ENCODE peak calls at places on chromosomes 7 and 10, in six cellular contexts. D, Z, R, P, C and H are unnamed samples.

GRCh38 chr10:79027147-79028055 is 41.4 kb upstream of the ZMIZ1 start:
- DNase-seq in D (no peak), Z (peak), R (no peak), P (no peak), C (no peak), H (no peak)

GRCh38 chr7:98866341-98866740 is 3.5 kb downstream of the TMEM130 start:
- DNase-seq in D (no peak), Z (no peak), R (no peak), P (no peak), C (no peak), H (no peak)

GRCh38 chr10:6494934-6495592 is 85.0 kb downstream of the PRKCQ start:
- DNase-seq in D (no peak), Z (peak), R (no peak), P (no peak), C (no peak), H (peak)

GRCh38 chr10:5447611-5448071 is 35.3 kb downstream of the NET1 start:
- DNase-seq in D (no peak), Z (peak), R (no peak), P (no peak), C (no peak), H (peak)

GRCh38 chr10:73623056-73623455 is 18.2 kb downstream of the MYOZ1 start:
- DNase-seq in D (no peak), Z (no peak), R (no peak), P (no peak), C (no peak), H (no peak)

GRCh38 chr10:11725912-11726311 is 16.3 kb upstream of the ECHDC3 start:
- DNase-seq in D (no peak), Z (no peak), R (peak), P (no peak), C (no peak), H (no peak)

GRCh38 chr7:28813238-28813962 is 144.7 kb downstream of the TRIL start:
- DNase-seq in D (no peak), Z (no peak), R (no peak), P (no peak), C (no peak), H (no peak)

GRCh38 chr7:132584796-132585494 is 8.7 kb upstream of the PLXNA4 start:
- DNase-seq in D (no peak), Z (no peak), R (no peak), P (no peak), C (no peak), H (no peak)

GRCh38 chr10:101287922-101288638 is 58.8 kb upstream of the LBX1 start:
- DNase-seq in D (no peak), Z (no peak), R (no peak), P (peak), C (no peak), H (no peak)

GRCh38 chr10:128688154-128688553 is 561.9 kb upstream of the MKI67 start:
- DNase-seq in D (no peak), Z (no peak), R (peak), P (no peak), C (no peak), H (no peak)

GRCh38 chr7:18040196-18040595 is 12.6 kb upstream of the PRPS1L1 start:
- DNase-seq in D (no peak), Z (no peak), R (no peak), P (peak), C (no peak), H (no peak)

GRCh38 chr7:34453150-34453549 is 204.9 kb upstream of the NPSR1 start:
- DNase-seq in D (no peak), Z (no peak), R (no peak), P (peak), C (no peak), H (no peak)

GRCh38 chr10:49387029-49387428 is 8.9 kb downstream of the DRGX start:
- DNase-seq in D (no peak), Z (no peak), R (no peak), P (peak), C (no peak), H (no peak)

GRCh38 chr7:159136013-159136412 is 8.7 kb downstream of the VIPR2 start:
- DNase-seq in D (no peak), Z (no peak), R (no peak), P (no peak), C (no peak), H (no peak)

GRCh38 chr10:82378146-82378545 is 503.2 kb downstream of the NRG3 start:
- DNase-seq in D (no peak), Z (no peak), R (no peak), P (peak), C (no peak), H (no peak)

GRCh38 chr10:83871486-83872081 is 267.7 kb upstream of the GHITM start:
- DNase-seq in D (peak), Z (peak), R (peak), P (peak), C (peak), H (peak)

GRCh38 chr10:112446055-112446854 is 459 bp downstream of the ZDHHC6 start:
- DNase-seq in D (no peak), Z (no peak), R (no peak), P (no peak), C (peak), H (no peak)

GRCh38 chr7:33076737-33077136 is 14.2 kb upstream of the NT5C3A start:
- DNase-seq in D (no peak), Z (no peak), R (no peak), P (no peak), C (no peak), H (no peak)

GRCh38 chr7:55130079-55130476 is 111.3 kb downstream of the EGFR start:
- DNase-seq in D (no peak), Z (no peak), R (no peak), P (peak), C (no peak), H (no peak)

GRCh38 chr7:27235387-27236052 is 7.1 kb upstream of the EVX1 start:
- DNase-seq in D (no peak), Z (no peak), R (peak), P (peak), C (peak), H (no peak)

GRCh38 chr10:37566336-37566735 is 291.1 kb downstream of the ZNF248 start:
- DNase-seq in D (no peak), Z (no peak), R (no peak), P (no peak), C (no peak), H (no peak)

GRCh38 chr10:49524496-49524895 is 14.4 kb downstream of the ERCC6 start:
- DNase-seq in D (no peak), Z (no peak), R (no peak), P (no peak), C (no peak), H (no peak)